ENCODE peak calls at places on chromosomes 3 and 15, in five cellular contexts. G is PC-3, W is astrocyte, B is fibroblast of lung, A is HepG2. U is an unnamed sample.

GRCh38 chr3:12750658-12751071 is 8.4 kb downstream of the TMEM40 start:
- DNase-seq in A (no peak), G (peak; percentile 57), W (peak; percentile 84), B (peak; percentile 84), U (no peak)

GRCh38 chr3:62139957-62140356 is 233.4 kb downstream of the FEZF2 start:
- DNase-seq in B (peak; percentile 66), W (peak; percentile 12), G (no peak), A (no peak), U (no peak)

GRCh38 chr3:106018929-106019328 is 150.1 kb upstream of the CBLB start:
- DNase-seq in W (no peak), G (no peak), A (no peak), B (no peak), U (no peak)

GRCh38 chr15:58666957-58667356 is 82.5 kb downstream of the ADAM10 start:
- DNase-seq in A (no peak), G (peak; percentile 45), W (peak; percentile 3), B (peak; percentile 58), U (no peak)

GRCh38 chr3:185713015-185713414 is 111.8 kb downstream of the IGF2BP2 start:
- DNase-seq in B (no peak), W (no peak), G (no peak), A (peak; percentile 72), U (peak; percentile 13)

GRCh38 chr3:194740859-194741486 is 55.3 kb downstream of the FAM43A start:
- DNase-seq in B (peak; percentile 9), G (peak; percentile 96), A (peak; percentile 64), W (peak; percentile 82), U (peak; percentile 86)

GRCh38 chr15:67145307-67145610 is 79.9 kb downstream of the SMAD3 start:
- DNase-seq in B (no peak), W (no peak), A (no peak), G (no peak), U (no peak)

GRCh38 chr3:112670824-112671223 is 29.9 kb upstream of the CCDC80 start:
- DNase-seq in B (no peak), A (no peak), W (no peak), G (no peak), U (no peak)

GRCh38 chr3:61926913-61927312 is 365.5 kb downstream of the PTPRG start:
- DNase-seq in G (no peak), B (peak; percentile 58), A (no peak), W (peak; percentile 35), U (no peak)

GRCh38 chr3:155676252-155676981 is 68.5 kb downstream of the PLCH1 start:
- DNase-seq in W (peak; percentile 62), B (peak; percentile 32), A (no peak), G (peak; percentile 58), U (no peak)

GRCh38 chr15:57595011-57595866 is 3.5 kb downstream of the MYZAP start:
- DNase-seq in A (peak; percentile 21), W (no peak), G (no peak), B (no peak), U (no peak)

GRCh38 chr15:49372366-49372765 is 50.7 kb upstream of the FGF7 start:
- DNase-seq in W (no peak), G (no peak), B (no peak), A (no peak), U (no peak)

DNA sequence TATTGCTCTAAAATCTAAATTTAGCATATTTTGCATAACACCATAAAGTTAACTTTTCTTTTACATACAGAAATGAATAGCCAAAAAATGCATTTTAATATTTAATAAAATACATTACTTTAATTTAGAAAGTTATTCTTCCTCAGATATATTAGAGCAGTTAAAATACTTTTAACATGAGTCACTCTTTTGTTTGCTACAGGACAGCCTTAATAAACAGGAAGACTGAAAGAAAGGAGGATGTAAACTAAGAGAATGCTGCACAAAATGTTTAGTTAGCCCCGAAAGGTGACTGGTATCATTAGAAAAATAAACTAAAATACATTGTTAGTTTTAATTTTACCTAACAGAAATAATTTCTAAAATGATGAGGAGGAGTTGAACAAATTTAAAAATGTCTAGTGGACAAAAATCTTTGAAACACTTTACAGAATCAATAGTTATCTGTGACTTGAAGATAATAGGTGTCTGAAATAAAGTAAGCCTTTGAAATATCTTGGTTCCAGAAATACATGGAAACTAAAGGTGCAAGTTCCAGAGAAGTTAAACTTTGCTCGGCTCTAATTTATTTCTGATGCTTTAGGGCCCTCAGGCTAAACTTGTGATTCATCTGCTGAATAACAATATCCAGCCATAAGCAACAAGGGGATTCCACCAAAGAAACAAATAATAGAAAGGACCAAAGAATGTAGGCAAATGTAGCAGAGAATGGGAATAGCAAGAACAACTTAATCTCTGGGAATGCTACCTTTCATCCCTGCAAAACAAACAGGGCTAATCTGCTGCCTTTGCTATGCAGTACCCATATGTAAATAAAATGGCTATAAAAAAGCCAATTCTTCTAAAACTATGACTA is 138.3 kb upstream of the UBP1 start:
- DNase-seq in A (peak; percentile 83), W (peak; percentile 14), G (peak; percentile 90), B (peak; percentile 7), U (no peak)
- H3K9ac ChIP-seq in A (no peak overlapping the region), W (no peak overlapping the region), G (peak overlapping the region; percentile 95), B (no peak overlapping the region), U (no peak overlapping the region)

DNA sequence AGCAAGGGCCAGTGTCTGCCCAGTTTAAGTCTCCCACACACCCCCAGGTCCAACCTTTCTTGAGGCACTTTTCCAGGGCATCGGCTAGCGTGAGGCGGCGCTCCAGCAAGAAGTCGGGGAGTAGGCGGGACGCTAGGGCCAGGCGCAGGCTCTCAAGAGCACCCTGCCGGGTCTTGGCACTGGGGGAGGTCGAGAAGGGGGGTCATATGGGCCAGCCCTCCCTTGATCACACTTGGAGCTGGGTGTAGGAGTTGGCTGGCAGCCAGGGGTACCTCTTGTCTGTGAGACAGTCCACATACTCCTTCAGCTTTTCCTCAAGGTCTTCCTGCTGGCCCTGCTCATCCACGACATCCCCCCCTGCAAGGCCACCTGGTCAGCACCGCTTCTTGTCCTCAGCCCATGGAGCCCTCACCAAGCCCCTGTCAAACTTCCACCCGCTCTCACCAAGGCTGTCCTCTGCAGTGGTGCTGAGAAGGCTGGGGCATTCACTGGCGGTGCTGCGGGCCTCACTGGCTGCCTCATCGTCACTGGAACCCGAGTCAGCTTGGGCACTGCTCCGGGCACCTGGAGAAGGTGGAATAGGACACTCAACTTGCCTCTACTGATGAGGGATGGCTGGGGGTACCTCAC is 2.0 kb downstream of the IFRD2 start:
- DNase-seq in B (no peak), W (no peak), A (no peak), G (no peak), U (peak; percentile 44)
- H3K4me3 ChIP-seq in B (no peak overlapping the region), W (no peak overlapping the region), A (peak overlapping the region; percentile 85), G (peak overlapping the region; percentile 97), U (no peak overlapping the region)

GRCh38 chr3:331881-332280 is 135.3 kb downstream of the CHL1 start:
- DNase-seq in W (peak; percentile 26), G (no peak), B (peak; percentile 80), A (no peak), U (no peak)

GRCh38 chr3:335250-335649 is 138.7 kb downstream of the CHL1 start:
- DNase-seq in G (no peak), W (no peak), A (no peak), B (no peak), U (no peak)

GRCh38 chr3:325495-325894 is 128.9 kb downstream of the CHL1 start:
- DNase-seq in G (no peak), B (no peak), A (no peak), W (no peak), U (no peak)

GRCh38 chr3:330494-331115 is 134.0 kb downstream of the CHL1 start:
- DNase-seq in A (no peak), G (no peak), W (no peak), B (no peak), U (no peak)
- H3K9me3 ChIP-seq in A (no peaks in the 10 kb centered on the region), G (peaks cover 13% of the 10 kb centered on the region), W (no peaks in the 10 kb centered on the region), B (no peaks in the 10 kb centered on the region), U (peaks cover 68% of the 10 kb centered on the region)

GRCh38 chr3:71456826-71457225 is 126.7 kb downstream of the FOXP1 start:
- DNase-seq in W (no peak), A (no peak), B (no peak), G (no peak), U (no peak)

GRCh38 chr3:71453822-71454512 is 129.6 kb downstream of the FOXP1 start:
- DNase-seq in G (peak; percentile 71), B (no peak), A (peak; percentile 16), W (no peak), U (no peak)

GRCh38 chr3:71453319-71453718 is 130.2 kb downstream of the FOXP1 start:
- DNase-seq in A (peak; percentile 72), G (no peak), B (no peak), W (no peak), U (no peak)

GRCh38 chr3:71456155-71456554 is 127.4 kb downstream of the FOXP1 start:
- DNase-seq in A (no peak), B (peak; percentile 32), W (no peak), G (no peak), U (no peak)

GRCh38 chr3:71454513-71455423 is 128.8 kb downstream of the FOXP1 start:
- DNase-seq in W (no peak), B (no peak), G (no peak), A (no peak), U (no peak)
- H3K9ac ChIP-seq in W (no peak overlapping the region), B (no peak overlapping the region), G (no peak overlapping the region), A (no peak overlapping the region), U (no peak overlapping the region)

GRCh38 chr15:37093480-37094410 is 6.6 kb downstream of the MEIS2 start:
- DNase-seq in B (peak; percentile 46), W (peak; percentile 79), A (no peak), G (peak; percentile 76), U (peak; percentile 61)
- H3K4me3 ChIP-seq in B (no peak overlapping the region), W (peak overlapping the region; percentile 22), A (no peak overlapping the region), G (no peak overlapping the region), U (peak overlapping the region; percentile 56)

GRCh38 chr15:26936502-26936901 is 34.5 kb upstream of the GABRG3 start:
- DNase-seq in W (no peak), A (no peak), G (no peak), B (no peak), U (no peak)
- H3K9me3 ChIP-seq in W (no peaks in the 10 kb centered on the region), A (no peaks in the 10 kb centered on the region), G (no peaks in the 10 kb centered on the region), B (no peaks in the 10 kb centered on the region), U (no peaks in the 10 kb centered on the region)

GRCh38 chr3:161395613-161396012 is 24.3 kb upstream of the SPTSSB start:
- DNase-seq in A (no peak), B (no peak), W (no peak), G (no peak), U (no peak)

GRCh38 chr3:161401389-161401788 is 30.1 kb upstream of the SPTSSB start:
- DNase-seq in W (peak; percentile 14), A (no peak), B (no peak), G (no peak), U (no peak)

GRCh38 chr3:161403251-161403650 is 31.9 kb upstream of the SPTSSB start:
- DNase-seq in A (no peak), W (peak; percentile 24), B (no peak), G (peak; percentile 69), U (no peak)

GRCh38 chr3:161405087-161405486 is 33.8 kb upstream of the SPTSSB start:
- DNase-seq in G (no peak), A (no peak), W (no peak), B (no peak), U (no peak)

GRCh38 chr3:161400650-161401049 is 29.3 kb upstream of the SPTSSB start:
- DNase-seq in W (no peak), G (no peak), A (no peak), B (no peak), U (no peak)
- H3K9ac ChIP-seq in W (no peak overlapping the region), G (no peak overlapping the region), A (no peak overlapping the region), B (no peak overlapping the region), U (no peak overlapping the region)

GRCh38 chr3:83435173-83435572 is 1523.6 kb upstream of the CADM2 start:
- DNase-seq in A (no peak), W (no peak), B (no peak), G (no peak), U (peak; percentile 62)
- H3K4me3 ChIP-seq in A (no peak overlapping the region), W (no peak overlapping the region), B (no peak overlapping the region), G (no peak overlapping the region), U (no peak overlapping the region)

U was measured in endodermal cell.